ENCODE peak calls at places on chromosome 19, in six cellular contexts. C, N, W, G, X and T are unnamed samples.

GRCh38 chr19:35716735-35716984 is 1.1 kb upstream of the KMT2B start:
- DNase-seq in X (no peak), G (no peak), N (no peak), W (no peak), C (no peak), T (no peak)

GRCh38 chr19:46731007-46731501 is 14.1 kb upstream of the PRKD2 start:
- DNase-seq in G (peak; percentile 96), N (no peak), X (peak; percentile 98), C (no peak), W (no peak), T (no peak)

GRCh38 chr19:49359851-49360845 is 2.1 kb downstream of the TEAD2 start:
- DNase-seq in X (no peak), W (no peak), G (no peak), C (no peak), N (no peak), T (no peak)

GRCh38 chr19:10226021-10226375 is 5.1 kb downstream of the S1PR2 start:
- DNase-seq in C (no peak), G (no peak), W (no peak), X (no peak), N (no peak), T (no peak)

GRCh38 chr19:40274585-40275544 is 10.3 kb downstream of the AKT2 start:
- DNase-seq in G (no peak), W (no peak), X (no peak), C (no peak), N (no peak), T (no peak)

GRCh38 chr19:54024660-54025059 is 33.2 kb downstream of the CACNG6 start:
- DNase-seq in X (peak; percentile 38), W (no peak), C (no peak), N (no peak), G (no peak), T (no peak)

GRCh38 chr19:54297759-54298305 is 15.1 kb downstream of the LILRA5 start:
- DNase-seq in N (no peak), G (no peak), W (no peak), C (no peak), X (peak; percentile 10), T (no peak)

GRCh38 chr19:20503536-20503935 is 62.0 kb downstream of the ZNF737 start:
- DNase-seq in C (no peak), G (peak; percentile 65), W (no peak), X (peak; percentile 15), N (no peak), T (peak; percentile 4)

GRCh38 chr19:20858861-20859260 is 64.2 kb upstream of the ZNF85 start:
- DNase-seq in X (no peak), C (no peak), N (no peak), W (no peak), G (no peak), T (no peak)

GRCh38 chr19:29841559-29842367 is 30.0 kb downstream of the CCNE1 start:
- DNase-seq in N (no peak), X (peak; percentile 65), C (no peak), G (peak; percentile 61), W (no peak), T (no peak)

GRCh38 chr19:41019346-41019745 is 28.3 kb downstream of the CYP2B6 start:
- DNase-seq in W (no peak), X (no peak), N (no peak), C (no peak), G (no peak), T (no peak)

GRCh38 chr19:13597625-13598024 is 91.3 kb upstream of the CACNA1A start:
- DNase-seq in X (peak; percentile 71), N (peak; percentile 12), C (peak; percentile 55), W (peak; percentile 47), G (peak; percentile 83), T (peak; percentile 27)

GRCh38 chr19:29478578-29479565 is 46.9 kb upstream of the VSTM2B start:
- DNase-seq in C (peak; percentile 71), X (peak; percentile 11), N (peak; percentile 28), G (peak; percentile 8), W (no peak), T (no peak)

GRCh38 chr19:33740811-33741396 is 55.8 kb upstream of the KCTD15 start:
- DNase-seq in C (peak; percentile 75), X (peak; percentile 38), G (peak; percentile 75), W (no peak), N (no peak), T (no peak)

GRCh38 chr19:46015080-46015960 is 7.5 kb downstream of the PGLYRP1 start:
- DNase-seq in G (peak; percentile 80), X (peak; percentile 64), C (peak; percentile 50), W (no peak), N (no peak), T (no peak)

GRCh38 chr19:19423322-19423721 is 17.8 kb downstream of the GATAD2A start:
- DNase-seq in G (peak; percentile 82), C (no peak), X (no peak), N (no peak), W (no peak), T (no peak)

GRCh38 chr19:32458500-32459123 is 53.0 kb downstream of the DPY19L3 start:
- DNase-seq in X (no peak), C (no peak), G (peak; percentile 26), N (no peak), W (no peak), T (no peak)